ENCODE peak calls at places on chromosomes 1 and 21, in four cellular contexts. One of them, this sample, is unnamed.

GRCh38 chr1:97071163-97071562 is 349.6 kb downstream of the PTBP2 start:
- DNase-seq in hippocampal formation: no peak
- DNase-seq in Ammon's horn: no peak
- DNase-seq in SJSA1: no peak
- DNase-seq in this sample: no peak

GRCh38 chr1:8821084-8821483 is 3.6 kb upstream of the RERE start:
- DNase-seq in hippocampal formation: no peak
- DNase-seq in Ammon's horn: no peak
- DNase-seq in SJSA1: peak
- DNase-seq in this sample: no peak

GRCh38 chr21:38898422-38899098 is 92.8 kb downstream of the ETS2 start:
- DNase-seq in hippocampal formation: no peak
- DNase-seq in Ammon's horn: no peak
- DNase-seq in SJSA1: no peak
- DNase-seq in this sample: no peak

GRCh38 chr1:228986093-228986904 is 251.0 kb downstream of the RHOU start:
- DNase-seq in hippocampal formation: peak
- DNase-seq in Ammon's horn: peak
- DNase-seq in SJSA1: no peak
- DNase-seq in this sample: no peak

GRCh38 chr1:153805042-153805745 is 30.0 kb downstream of the SLC27A3 start:
- DNase-seq in hippocampal formation: no peak
- DNase-seq in Ammon's horn: peak
- DNase-seq in SJSA1: peak
- DNase-seq in this sample: peak

GRCh38 chr1:32539584-32540571 is 651 bp downstream of the ZBTB8A start:
- DNase-seq in hippocampal formation: peak
- DNase-seq in Ammon's horn: peak
- DNase-seq in SJSA1: peak
- DNase-seq in this sample: peak

GRCh38 chr1:37098196-37098595 is 63.9 kb upstream of the GRIK3 start:
- DNase-seq in hippocampal formation: no peak
- DNase-seq in Ammon's horn: no peak
- DNase-seq in SJSA1: no peak
- DNase-seq in this sample: no peak

GRCh38 chr1:58815680-58816071 is 31.8 kb upstream of the JUN start:
- DNase-seq in hippocampal formation: no peak
- DNase-seq in Ammon's horn: no peak
- DNase-seq in SJSA1: peak
- DNase-seq in this sample: peak

GRCh38 chr21:46055863-46056281 is 42.0 kb upstream of the COL6A2 start:
- DNase-seq in hippocampal formation: no peak
- DNase-seq in Ammon's horn: no peak
- DNase-seq in SJSA1: peak
- DNase-seq in this sample: peak

GRCh38 chr1:219174672-219175564 is 1.2 kb downstream of the LYPLAL1 start:
- DNase-seq in hippocampal formation: no peak
- DNase-seq in Ammon's horn: peak
- DNase-seq in SJSA1: no peak
- DNase-seq in this sample: peak

GRCh38 chr1:100100202-100100601 is 32.5 kb downstream of the SASS6 start:
- DNase-seq in hippocampal formation: no peak
- DNase-seq in Ammon's horn: no peak
- DNase-seq in SJSA1: no peak
- DNase-seq in this sample: no peak

GRCh38 chr1:21843208-21843607 is 31.1 kb downstream of the LDLRAD2 start:
- DNase-seq in hippocampal formation: no peak
- DNase-seq in Ammon's horn: no peak
- DNase-seq in SJSA1: no peak
- DNase-seq in this sample: no peak

GRCh38 chr21:39126486-39126806 is 56.8 kb downstream of the PSMG1 start:
- DNase-seq in hippocampal formation: no peak
- DNase-seq in Ammon's horn: no peak
- DNase-seq in SJSA1: no peak
- DNase-seq in this sample: no peak

GRCh38 chr1:4784761-4785160 is 130.4 kb downstream of the AJAP1 start:
- DNase-seq in hippocampal formation: no peak
- DNase-seq in Ammon's horn: no peak
- DNase-seq in SJSA1: no peak
- DNase-seq in this sample: no peak

GRCh38 chr1:170309389-170310013 is 163.7 kb downstream of the NTMT2 start:
- DNase-seq in hippocampal formation: no peak
- DNase-seq in Ammon's horn: no peak
- DNase-seq in SJSA1: peak
- DNase-seq in this sample: peak

GRCh38 chr21:45001134-45002095 is 61.6 kb downstream of the SLX9 start:
- DNase-seq in hippocampal formation: peak
- DNase-seq in Ammon's horn: peak
- DNase-seq in SJSA1: peak
- DNase-seq in this sample: peak

GRCh38 chr1:117066367-117066766 is 6.2 kb downstream of the TTF2 start:
- DNase-seq in hippocampal formation: no peak
- DNase-seq in Ammon's horn: no peak
- DNase-seq in SJSA1: no peak
- DNase-seq in this sample: no peak

GRCh38 chr1:75954594-75954993 is 22.4 kb upstream of the ASB17 start:
- DNase-seq in hippocampal formation: no peak
- DNase-seq in Ammon's horn: no peak
- DNase-seq in SJSA1: no peak
- DNase-seq in this sample: peak

GRCh38 chr1:39282537-39283216 is 78.2 kb downstream of the MACF1 start:
- DNase-seq in hippocampal formation: no peak
- DNase-seq in Ammon's horn: no peak
- DNase-seq in SJSA1: no peak
- DNase-seq in this sample: no peak

GRCh38 chr21:33684068-33684467 is 41.8 kb downstream of the ITSN1 start:
- DNase-seq in hippocampal formation: no peak
- DNase-seq in Ammon's horn: no peak
- DNase-seq in SJSA1: no peak
- DNase-seq in this sample: no peak

GRCh38 chr1:30601316-30602085 is 121.9 kb downstream of the MATN1 start:
- DNase-seq in hippocampal formation: no peak
- DNase-seq in Ammon's horn: no peak
- DNase-seq in SJSA1: peak
- DNase-seq in this sample: no peak

GRCh38 chr1:25167269-25168192 is 64.8 kb downstream of the SYF2 start:
- DNase-seq in hippocampal formation: peak
- DNase-seq in Ammon's horn: peak
- DNase-seq in SJSA1: peak
- DNase-seq in this sample: peak

GRCh38 chr1:149844096-149844495 is 55.3 kb upstream of the BOLA1 start:
- DNase-seq in hippocampal formation: no peak
- DNase-seq in Ammon's horn: peak
- DNase-seq in SJSA1: no peak
- DNase-seq in this sample: peak

GRCh38 chr1:54571803-54572202 is 23.8 kb downstream of the ACOT11 start:
- DNase-seq in hippocampal formation: no peak
- DNase-seq in Ammon's horn: no peak
- DNase-seq in SJSA1: no peak
- DNase-seq in this sample: no peak

GRCh38 chr1:21537511-21537931 is 28.3 kb downstream of the ALPL start:
- DNase-seq in hippocampal formation: no peak
- DNase-seq in Ammon's horn: no peak
- DNase-seq in SJSA1: no peak
- DNase-seq in this sample: no peak

GRCh38 chr1:87684786-87685185 is 356.1 kb downstream of the LMO4 start:
- DNase-seq in hippocampal formation: no peak
- DNase-seq in Ammon's horn: peak
- DNase-seq in SJSA1: no peak
- DNase-seq in this sample: peak

GRCh38 chr1:107378602-107379265 is 237.9 kb downstream of the NTNG1 start:
- DNase-seq in hippocampal formation: no peak
- DNase-seq in Ammon's horn: no peak
- DNase-seq in SJSA1: no peak
- DNase-seq in this sample: no peak

GRCh38 chr1:61255324-61255703 is 173.0 kb downstream of the NFIA start:
- DNase-seq in hippocampal formation: no peak
- DNase-seq in Ammon's horn: no peak
- DNase-seq in SJSA1: no peak
- DNase-seq in this sample: no peak

GRCh38 chr1:230836347-230836746 is 32.0 kb downstream of the C1orf198 start:
- DNase-seq in hippocampal formation: no peak
- DNase-seq in Ammon's horn: no peak
- DNase-seq in SJSA1: no peak
- DNase-seq in this sample: no peak

GRCh38 chr1:201350361-201350725 is 27.1 kb downstream of the TNNT2 start:
- DNase-seq in hippocampal formation: no peak
- DNase-seq in Ammon's horn: no peak
- DNase-seq in SJSA1: no peak
- DNase-seq in this sample: no peak

GRCh38 chr1:43349594-43350306 is 9.0 kb upstream of the CDC20 start:
- DNase-seq in hippocampal formation: no peak
- DNase-seq in Ammon's horn: peak
- DNase-seq in SJSA1: peak
- DNase-seq in this sample: peak

GRCh38 chr1:1628656-1629429 is 3.1 kb upstream of the MMP23B start:
- DNase-seq in hippocampal formation: no peak
- DNase-seq in Ammon's horn: no peak
- DNase-seq in SJSA1: no peak
- DNase-seq in this sample: no peak

GRCh38 chr1:111747282-111747734 is 8.1 kb upstream of the INKA2 start:
- DNase-seq in hippocampal formation: no peak
- DNase-seq in Ammon's horn: peak
- DNase-seq in SJSA1: peak
- DNase-seq in this sample: peak

GRCh38 chr1:205041998-205042910 is 758 bp upstream of the CNTN2 start:
- DNase-seq in hippocampal formation: peak
- DNase-seq in Ammon's horn: peak
- DNase-seq in SJSA1: no peak
- DNase-seq in this sample: no peak

GRCh38 chr21:32336711-32337110 is 38.1 kb downstream of the MRAP start:
- DNase-seq in hippocampal formation: peak
- DNase-seq in Ammon's horn: peak
- DNase-seq in SJSA1: no peak
- DNase-seq in this sample: peak

GRCh38 chr1:91729621-91730348 is 156.2 kb downstream of the TGFBR3 start:
- DNase-seq in hippocampal formation: no peak
- DNase-seq in Ammon's horn: no peak
- DNase-seq in SJSA1: no peak
- DNase-seq in this sample: no peak

GRCh38 chr1:6554907-6555778 is at the start of gene TAS1R1:
- DNase-seq in hippocampal formation: peak
- DNase-seq in Ammon's horn: peak
- DNase-seq in SJSA1: no peak
- DNase-seq in this sample: no peak

GRCh38 chr1:91700771-91701493 is 185.0 kb downstream of the TGFBR3 start:
- DNase-seq in hippocampal formation: no peak
- DNase-seq in Ammon's horn: no peak
- DNase-seq in SJSA1: peak
- DNase-seq in this sample: no peak

GRCh38 chr1:24483441-24483840 is 19.2 kb upstream of the RCAN3 start:
- DNase-seq in hippocampal formation: no peak
- DNase-seq in Ammon's horn: no peak
- DNase-seq in SJSA1: no peak
- DNase-seq in this sample: no peak